ENCODE peak calls at places on chromosomes 13 and 19, in ten cellular contexts. One of them, this sample, is unnamed.
A peak's percentile ranks its signal among the peaks of the same experiment; 100 is the strongest.

GRCh38 chr13:95246292-95247082 is 54.8 kb downstream of the ABCC4 start:
- DNase-seq in activated CD8-positive, alpha-beta memory T cell treated with anti-CD3 and anti-CD28 coated beads for 48 hours: no peak
- DNase-seq in posterior cingulate gyrus: no peak
- DNase-seq in amniotic stem cell: no peak
- DNase-seq in stimulated activated CD4-positive, alpha-beta T cell treated with anti-CD3 and anti-CD28 coated beads, Interleukin-4, amount 100 ng/mL, for 24 hours: no peak
- DNase-seq in stimulated activated effector memory CD8-positive, alpha-beta T cell treated with anti-CD3 and anti-CD28 coated beads, Interleukin-12 subunit alpha, Interleukin-12 subunit beta, amount 100 ng/mL, for 72 hours: no peak
- DNase-seq in dermis blood vessel endothelial cell: peak; percentile 60
- DNase-seq in PC-9: peak; percentile 47
- DNase-seq in NCI-H2107: peak; percentile 55
- DNase-seq in activated naive CD8-positive, alpha-beta T cell treated with anti-CD3 and anti-CD28 coated beads, Interleukin-2, amount 50 U/mL, for 24 hours: no peak
- DNase-seq in this sample: no peak

GRCh38 chr13:31545616-31546015 is 193.7 kb upstream of the RXFP2 start:
- DNase-seq in activated CD8-positive, alpha-beta memory T cell treated with anti-CD3 and anti-CD28 coated beads for 48 hours: no peak
- DNase-seq in posterior cingulate gyrus: no peak
- DNase-seq in amniotic stem cell: no peak
- DNase-seq in stimulated activated CD4-positive, alpha-beta T cell treated with anti-CD3 and anti-CD28 coated beads, Interleukin-4, amount 100 ng/mL, for 24 hours: no peak
- DNase-seq in stimulated activated effector memory CD8-positive, alpha-beta T cell treated with anti-CD3 and anti-CD28 coated beads, Interleukin-12 subunit alpha, Interleukin-12 subunit beta, amount 100 ng/mL, for 72 hours: no peak
- DNase-seq in dermis blood vessel endothelial cell: no peak
- DNase-seq in PC-9: no peak
- DNase-seq in NCI-H2107: no peak
- DNase-seq in activated naive CD8-positive, alpha-beta T cell treated with anti-CD3 and anti-CD28 coated beads, Interleukin-2, amount 50 U/mL, for 24 hours: no peak
- DNase-seq in this sample: no peak

GRCh38 chr13:113860051-113860471 is 3.8 kb downstream of the GAS6 start:
- DNase-seq in activated CD8-positive, alpha-beta memory T cell treated with anti-CD3 and anti-CD28 coated beads for 48 hours: no peak
- DNase-seq in posterior cingulate gyrus: no peak
- DNase-seq in amniotic stem cell: no peak
- DNase-seq in stimulated activated CD4-positive, alpha-beta T cell treated with anti-CD3 and anti-CD28 coated beads, Interleukin-4, amount 100 ng/mL, for 24 hours: no peak
- DNase-seq in stimulated activated effector memory CD8-positive, alpha-beta T cell treated with anti-CD3 and anti-CD28 coated beads, Interleukin-12 subunit alpha, Interleukin-12 subunit beta, amount 100 ng/mL, for 72 hours: no peak
- DNase-seq in dermis blood vessel endothelial cell: no peak
- DNase-seq in PC-9: no peak
- DNase-seq in NCI-H2107: no peak
- DNase-seq in activated naive CD8-positive, alpha-beta T cell treated with anti-CD3 and anti-CD28 coated beads, Interleukin-2, amount 50 U/mL, for 24 hours: no peak
- DNase-seq in this sample: no peak

GRCh38 chr13:41613984-41614581 is 156.7 kb downstream of the RGCC start:
- DNase-seq in activated CD8-positive, alpha-beta memory T cell treated with anti-CD3 and anti-CD28 coated beads for 48 hours: no peak
- DNase-seq in posterior cingulate gyrus: peak; percentile 43
- DNase-seq in amniotic stem cell: no peak
- DNase-seq in stimulated activated CD4-positive, alpha-beta T cell treated with anti-CD3 and anti-CD28 coated beads, Interleukin-4, amount 100 ng/mL, for 24 hours: no peak
- DNase-seq in stimulated activated effector memory CD8-positive, alpha-beta T cell treated with anti-CD3 and anti-CD28 coated beads, Interleukin-12 subunit alpha, Interleukin-12 subunit beta, amount 100 ng/mL, for 72 hours: no peak
- DNase-seq in dermis blood vessel endothelial cell: peak; percentile 98
- DNase-seq in PC-9: peak; percentile 16
- DNase-seq in NCI-H2107: no peak
- DNase-seq in activated naive CD8-positive, alpha-beta T cell treated with anti-CD3 and anti-CD28 coated beads, Interleukin-2, amount 50 U/mL, for 24 hours: no peak
- DNase-seq in this sample: no peak

GRCh38 chr13:79870123-79870522 is 389.2 kb downstream of the NDFIP2 start:
- DNase-seq in activated CD8-positive, alpha-beta memory T cell treated with anti-CD3 and anti-CD28 coated beads for 48 hours: no peak
- DNase-seq in posterior cingulate gyrus: no peak
- DNase-seq in amniotic stem cell: no peak
- DNase-seq in stimulated activated CD4-positive, alpha-beta T cell treated with anti-CD3 and anti-CD28 coated beads, Interleukin-4, amount 100 ng/mL, for 24 hours: no peak
- DNase-seq in stimulated activated effector memory CD8-positive, alpha-beta T cell treated with anti-CD3 and anti-CD28 coated beads, Interleukin-12 subunit alpha, Interleukin-12 subunit beta, amount 100 ng/mL, for 72 hours: no peak
- DNase-seq in dermis blood vessel endothelial cell: peak; percentile 64
- DNase-seq in PC-9: no peak
- DNase-seq in NCI-H2107: no peak
- DNase-seq in activated naive CD8-positive, alpha-beta T cell treated with anti-CD3 and anti-CD28 coated beads, Interleukin-2, amount 50 U/mL, for 24 hours: no peak
- DNase-seq in this sample: no peak

GRCh38 chr19:55115446-55116065 is 1.9 kb downstream of the PPP1R12C start:
- DNase-seq in activated CD8-positive, alpha-beta memory T cell treated with anti-CD3 and anti-CD28 coated beads for 48 hours: no peak
- DNase-seq in posterior cingulate gyrus: no peak
- DNase-seq in amniotic stem cell: no peak
- DNase-seq in stimulated activated CD4-positive, alpha-beta T cell treated with anti-CD3 and anti-CD28 coated beads, Interleukin-4, amount 100 ng/mL, for 24 hours: no peak
- DNase-seq in stimulated activated effector memory CD8-positive, alpha-beta T cell treated with anti-CD3 and anti-CD28 coated beads, Interleukin-12 subunit alpha, Interleukin-12 subunit beta, amount 100 ng/mL, for 72 hours: no peak
- DNase-seq in dermis blood vessel endothelial cell: peak; percentile 39
- DNase-seq in PC-9: no peak
- DNase-seq in NCI-H2107: no peak
- DNase-seq in activated naive CD8-positive, alpha-beta T cell treated with anti-CD3 and anti-CD28 coated beads, Interleukin-2, amount 50 U/mL, for 24 hours: no peak
- DNase-seq in this sample: no peak

GRCh38 chr19:53467138-53467502 is 413 bp upstream of the ZNF813 start:
- DNase-seq in activated CD8-positive, alpha-beta memory T cell treated with anti-CD3 and anti-CD28 coated beads for 48 hours: no peak
- DNase-seq in posterior cingulate gyrus: peak; percentile 9
- DNase-seq in amniotic stem cell: no peak
- DNase-seq in stimulated activated CD4-positive, alpha-beta T cell treated with anti-CD3 and anti-CD28 coated beads, Interleukin-4, amount 100 ng/mL, for 24 hours: no peak
- DNase-seq in stimulated activated effector memory CD8-positive, alpha-beta T cell treated with anti-CD3 and anti-CD28 coated beads, Interleukin-12 subunit alpha, Interleukin-12 subunit beta, amount 100 ng/mL, for 72 hours: no peak
- DNase-seq in dermis blood vessel endothelial cell: no peak
- DNase-seq in PC-9: no peak
- DNase-seq in NCI-H2107: no peak
- DNase-seq in activated naive CD8-positive, alpha-beta T cell treated with anti-CD3 and anti-CD28 coated beads, Interleukin-2, amount 50 U/mL, for 24 hours: no peak
- DNase-seq in this sample: no peak

GRCh38 chr13:31442605-31443004 is 242.8 kb downstream of the B3GLCT start:
- DNase-seq in activated CD8-positive, alpha-beta memory T cell treated with anti-CD3 and anti-CD28 coated beads for 48 hours: no peak
- DNase-seq in posterior cingulate gyrus: no peak
- DNase-seq in amniotic stem cell: no peak
- DNase-seq in stimulated activated CD4-positive, alpha-beta T cell treated with anti-CD3 and anti-CD28 coated beads, Interleukin-4, amount 100 ng/mL, for 24 hours: no peak
- DNase-seq in stimulated activated effector memory CD8-positive, alpha-beta T cell treated with anti-CD3 and anti-CD28 coated beads, Interleukin-12 subunit alpha, Interleukin-12 subunit beta, amount 100 ng/mL, for 72 hours: no peak
- DNase-seq in dermis blood vessel endothelial cell: no peak
- DNase-seq in PC-9: no peak
- DNase-seq in NCI-H2107: no peak
- DNase-seq in activated naive CD8-positive, alpha-beta T cell treated with anti-CD3 and anti-CD28 coated beads, Interleukin-2, amount 50 U/mL, for 24 hours: no peak
- DNase-seq in this sample: no peak

GRCh38 chr19:30862876-30863275 is 486.4 kb downstream of the TSHZ3 start:
- DNase-seq in activated CD8-positive, alpha-beta memory T cell treated with anti-CD3 and anti-CD28 coated beads for 48 hours: no peak
- DNase-seq in posterior cingulate gyrus: no peak
- DNase-seq in amniotic stem cell: no peak
- DNase-seq in stimulated activated CD4-positive, alpha-beta T cell treated with anti-CD3 and anti-CD28 coated beads, Interleukin-4, amount 100 ng/mL, for 24 hours: no peak
- DNase-seq in stimulated activated effector memory CD8-positive, alpha-beta T cell treated with anti-CD3 and anti-CD28 coated beads, Interleukin-12 subunit alpha, Interleukin-12 subunit beta, amount 100 ng/mL, for 72 hours: no peak
- DNase-seq in dermis blood vessel endothelial cell: no peak
- DNase-seq in PC-9: no peak
- DNase-seq in NCI-H2107: no peak
- DNase-seq in activated naive CD8-positive, alpha-beta T cell treated with anti-CD3 and anti-CD28 coated beads, Interleukin-2, amount 50 U/mL, for 24 hours: no peak
- DNase-seq in this sample: no peak

GRCh38 chr13:75458696-75459422 is 23.1 kb downstream of the TBC1D4 start:
- DNase-seq in activated CD8-positive, alpha-beta memory T cell treated with anti-CD3 and anti-CD28 coated beads for 48 hours: no peak
- DNase-seq in posterior cingulate gyrus: no peak
- DNase-seq in amniotic stem cell: no peak
- DNase-seq in stimulated activated CD4-positive, alpha-beta T cell treated with anti-CD3 and anti-CD28 coated beads, Interleukin-4, amount 100 ng/mL, for 24 hours: no peak
- DNase-seq in stimulated activated effector memory CD8-positive, alpha-beta T cell treated with anti-CD3 and anti-CD28 coated beads, Interleukin-12 subunit alpha, Interleukin-12 subunit beta, amount 100 ng/mL, for 72 hours: no peak
- DNase-seq in dermis blood vessel endothelial cell: peak; percentile 54
- DNase-seq in PC-9: no peak
- DNase-seq in NCI-H2107: peak; percentile 23
- DNase-seq in activated naive CD8-positive, alpha-beta T cell treated with anti-CD3 and anti-CD28 coated beads, Interleukin-2, amount 50 U/mL, for 24 hours: no peak
- DNase-seq in this sample: peak; percentile 12

GRCh38 chr13:80497007-80497406 is 156.1 kb upstream of the SPRY2 start:
- DNase-seq in activated CD8-positive, alpha-beta memory T cell treated with anti-CD3 and anti-CD28 coated beads for 48 hours: no peak
- DNase-seq in posterior cingulate gyrus: no peak
- DNase-seq in amniotic stem cell: no peak
- DNase-seq in stimulated activated CD4-positive, alpha-beta T cell treated with anti-CD3 and anti-CD28 coated beads, Interleukin-4, amount 100 ng/mL, for 24 hours: no peak
- DNase-seq in stimulated activated effector memory CD8-positive, alpha-beta T cell treated with anti-CD3 and anti-CD28 coated beads, Interleukin-12 subunit alpha, Interleukin-12 subunit beta, amount 100 ng/mL, for 72 hours: no peak
- DNase-seq in dermis blood vessel endothelial cell: no peak
- DNase-seq in PC-9: no peak
- DNase-seq in NCI-H2107: no peak
- DNase-seq in activated naive CD8-positive, alpha-beta T cell treated with anti-CD3 and anti-CD28 coated beads, Interleukin-2, amount 50 U/mL, for 24 hours: no peak
- DNase-seq in this sample: no peak

GRCh38 chr19:46288896-46289588 is 7.8 kb upstream of the HIF3A start:
- DNase-seq in activated CD8-positive, alpha-beta memory T cell treated with anti-CD3 and anti-CD28 coated beads for 48 hours: no peak
- DNase-seq in posterior cingulate gyrus: no peak
- DNase-seq in amniotic stem cell: peak; percentile 25
- DNase-seq in stimulated activated CD4-positive, alpha-beta T cell treated with anti-CD3 and anti-CD28 coated beads, Interleukin-4, amount 100 ng/mL, for 24 hours: no peak
- DNase-seq in stimulated activated effector memory CD8-positive, alpha-beta T cell treated with anti-CD3 and anti-CD28 coated beads, Interleukin-12 subunit alpha, Interleukin-12 subunit beta, amount 100 ng/mL, for 72 hours: no peak
- DNase-seq in dermis blood vessel endothelial cell: peak; percentile 97
- DNase-seq in PC-9: no peak
- DNase-seq in NCI-H2107: no peak
- DNase-seq in activated naive CD8-positive, alpha-beta T cell treated with anti-CD3 and anti-CD28 coated beads, Interleukin-2, amount 50 U/mL, for 24 hours: no peak
- DNase-seq in this sample: no peak

GRCh38 chr19:31356587-31357314 is 7.5 kb upstream of the TSHZ3 start:
- DNase-seq in activated CD8-positive, alpha-beta memory T cell treated with anti-CD3 and anti-CD28 coated beads for 48 hours: no peak
- DNase-seq in posterior cingulate gyrus: peak; percentile 36
- DNase-seq in amniotic stem cell: no peak
- DNase-seq in stimulated activated CD4-positive, alpha-beta T cell treated with anti-CD3 and anti-CD28 coated beads, Interleukin-4, amount 100 ng/mL, for 24 hours: peak; percentile 66
- DNase-seq in stimulated activated effector memory CD8-positive, alpha-beta T cell treated with anti-CD3 and anti-CD28 coated beads, Interleukin-12 subunit alpha, Interleukin-12 subunit beta, amount 100 ng/mL, for 72 hours: peak; percentile 63
- DNase-seq in dermis blood vessel endothelial cell: no peak
- DNase-seq in PC-9: no peak
- DNase-seq in NCI-H2107: no peak
- DNase-seq in activated naive CD8-positive, alpha-beta T cell treated with anti-CD3 and anti-CD28 coated beads, Interleukin-2, amount 50 U/mL, for 24 hours: peak; percentile 78
- DNase-seq in this sample: no peak

GRCh38 chr19:56091751-56092546 is 29.1 kb downstream of the ZNF787 start:
- DNase-seq in activated CD8-positive, alpha-beta memory T cell treated with anti-CD3 and anti-CD28 coated beads for 48 hours: no peak
- DNase-seq in posterior cingulate gyrus: no peak
- DNase-seq in amniotic stem cell: no peak
- DNase-seq in stimulated activated CD4-positive, alpha-beta T cell treated with anti-CD3 and anti-CD28 coated beads, Interleukin-4, amount 100 ng/mL, for 24 hours: no peak
- DNase-seq in stimulated activated effector memory CD8-positive, alpha-beta T cell treated with anti-CD3 and anti-CD28 coated beads, Interleukin-12 subunit alpha, Interleukin-12 subunit beta, amount 100 ng/mL, for 72 hours: no peak
- DNase-seq in dermis blood vessel endothelial cell: no peak
- DNase-seq in PC-9: peak; percentile 45
- DNase-seq in NCI-H2107: peak; percentile 58
- DNase-seq in activated naive CD8-positive, alpha-beta T cell treated with anti-CD3 and anti-CD28 coated beads, Interleukin-2, amount 50 U/mL, for 24 hours: no peak
- DNase-seq in this sample: no peak

GRCh38 chr13:37797606-37798005 is 72.0 kb downstream of the TRPC4 start:
- DNase-seq in activated CD8-positive, alpha-beta memory T cell treated with anti-CD3 and anti-CD28 coated beads for 48 hours: no peak
- DNase-seq in posterior cingulate gyrus: no peak
- DNase-seq in amniotic stem cell: no peak
- DNase-seq in stimulated activated CD4-positive, alpha-beta T cell treated with anti-CD3 and anti-CD28 coated beads, Interleukin-4, amount 100 ng/mL, for 24 hours: no peak
- DNase-seq in stimulated activated effector memory CD8-positive, alpha-beta T cell treated with anti-CD3 and anti-CD28 coated beads, Interleukin-12 subunit alpha, Interleukin-12 subunit beta, amount 100 ng/mL, for 72 hours: no peak
- DNase-seq in dermis blood vessel endothelial cell: no peak
- DNase-seq in PC-9: no peak
- DNase-seq in NCI-H2107: no peak
- DNase-seq in activated naive CD8-positive, alpha-beta T cell treated with anti-CD3 and anti-CD28 coated beads, Interleukin-2, amount 50 U/mL, for 24 hours: no peak
- DNase-seq in this sample: no peak

GRCh38 chr19:18924684-18925213 is 5.2 kb downstream of the DDX49 start:
- DNase-seq in activated CD8-positive, alpha-beta memory T cell treated with anti-CD3 and anti-CD28 coated beads for 48 hours: no peak
- DNase-seq in posterior cingulate gyrus: no peak
- DNase-seq in amniotic stem cell: no peak
- DNase-seq in stimulated activated CD4-positive, alpha-beta T cell treated with anti-CD3 and anti-CD28 coated beads, Interleukin-4, amount 100 ng/mL, for 24 hours: no peak
- DNase-seq in stimulated activated effector memory CD8-positive, alpha-beta T cell treated with anti-CD3 and anti-CD28 coated beads, Interleukin-12 subunit alpha, Interleukin-12 subunit beta, amount 100 ng/mL, for 72 hours: no peak
- DNase-seq in dermis blood vessel endothelial cell: no peak
- DNase-seq in PC-9: no peak
- DNase-seq in NCI-H2107: no peak
- DNase-seq in activated naive CD8-positive, alpha-beta T cell treated with anti-CD3 and anti-CD28 coated beads, Interleukin-2, amount 50 U/mL, for 24 hours: no peak
- DNase-seq in this sample: no peak

GRCh38 chr19:55552620-55553019 is 7.3 kb upstream of the SBK3 start:
- DNase-seq in activated CD8-positive, alpha-beta memory T cell treated with anti-CD3 and anti-CD28 coated beads for 48 hours: no peak
- DNase-seq in posterior cingulate gyrus: no peak
- DNase-seq in amniotic stem cell: peak; percentile 62
- DNase-seq in stimulated activated CD4-positive, alpha-beta T cell treated with anti-CD3 and anti-CD28 coated beads, Interleukin-4, amount 100 ng/mL, for 24 hours: no peak
- DNase-seq in stimulated activated effector memory CD8-positive, alpha-beta T cell treated with anti-CD3 and anti-CD28 coated beads, Interleukin-12 subunit alpha, Interleukin-12 subunit beta, amount 100 ng/mL, for 72 hours: no peak
- DNase-seq in dermis blood vessel endothelial cell: no peak
- DNase-seq in PC-9: peak; percentile 44
- DNase-seq in NCI-H2107: no peak
- DNase-seq in activated naive CD8-positive, alpha-beta T cell treated with anti-CD3 and anti-CD28 coated beads, Interleukin-2, amount 50 U/mL, for 24 hours: no peak
- DNase-seq in this sample: no peak

GRCh38 chr13:92175330-92175729 is 776.9 kb downstream of the GPC5 start:
- DNase-seq in activated CD8-positive, alpha-beta memory T cell treated with anti-CD3 and anti-CD28 coated beads for 48 hours: no peak
- DNase-seq in posterior cingulate gyrus: no peak
- DNase-seq in amniotic stem cell: no peak
- DNase-seq in stimulated activated CD4-positive, alpha-beta T cell treated with anti-CD3 and anti-CD28 coated beads, Interleukin-4, amount 100 ng/mL, for 24 hours: no peak
- DNase-seq in stimulated activated effector memory CD8-positive, alpha-beta T cell treated with anti-CD3 and anti-CD28 coated beads, Interleukin-12 subunit alpha, Interleukin-12 subunit beta, amount 100 ng/mL, for 72 hours: no peak
- DNase-seq in dermis blood vessel endothelial cell: peak; percentile 23
- DNase-seq in PC-9: no peak
- DNase-seq in NCI-H2107: no peak
- DNase-seq in activated naive CD8-positive, alpha-beta T cell treated with anti-CD3 and anti-CD28 coated beads, Interleukin-2, amount 50 U/mL, for 24 hours: no peak
- DNase-seq in this sample: no peak

GRCh38 chr19:46772170-46773017 is 16.0 kb downstream of the SLC1A5 start:
- DNase-seq in activated CD8-positive, alpha-beta memory T cell treated with anti-CD3 and anti-CD28 coated beads for 48 hours: no peak
- DNase-seq in posterior cingulate gyrus: no peak
- DNase-seq in amniotic stem cell: no peak
- DNase-seq in stimulated activated CD4-positive, alpha-beta T cell treated with anti-CD3 and anti-CD28 coated beads, Interleukin-4, amount 100 ng/mL, for 24 hours: no peak
- DNase-seq in stimulated activated effector memory CD8-positive, alpha-beta T cell treated with anti-CD3 and anti-CD28 coated beads, Interleukin-12 subunit alpha, Interleukin-12 subunit beta, amount 100 ng/mL, for 72 hours: no peak
- DNase-seq in dermis blood vessel endothelial cell: no peak
- DNase-seq in PC-9: no peak
- DNase-seq in NCI-H2107: no peak
- DNase-seq in activated naive CD8-positive, alpha-beta T cell treated with anti-CD3 and anti-CD28 coated beads, Interleukin-2, amount 50 U/mL, for 24 hours: no peak
- DNase-seq in this sample: no peak

GRCh38 chr19:57934820-57935665 is at the start of gene ZNF418:
- DNase-seq in activated CD8-positive, alpha-beta memory T cell treated with anti-CD3 and anti-CD28 coated beads for 48 hours: peak; percentile 3
- DNase-seq in posterior cingulate gyrus: peak; percentile 71
- DNase-seq in amniotic stem cell: no peak
- DNase-seq in stimulated activated CD4-positive, alpha-beta T cell treated with anti-CD3 and anti-CD28 coated beads, Interleukin-4, amount 100 ng/mL, for 24 hours: peak; percentile 41
- DNase-seq in stimulated activated effector memory CD8-positive, alpha-beta T cell treated with anti-CD3 and anti-CD28 coated beads, Interleukin-12 subunit alpha, Interleukin-12 subunit beta, amount 100 ng/mL, for 72 hours: no peak
- DNase-seq in dermis blood vessel endothelial cell: peak; percentile 84
- DNase-seq in PC-9: peak; percentile 49
- DNase-seq in NCI-H2107: no peak
- DNase-seq in activated naive CD8-positive, alpha-beta T cell treated with anti-CD3 and anti-CD28 coated beads, Interleukin-2, amount 50 U/mL, for 24 hours: peak; percentile 32
- DNase-seq in this sample: peak; percentile 90

GRCh38 chr13:33252103-33252502 is 33.5 kb downstream of the STARD13 start:
- DNase-seq in activated CD8-positive, alpha-beta memory T cell treated with anti-CD3 and anti-CD28 coated beads for 48 hours: no peak
- DNase-seq in posterior cingulate gyrus: no peak
- DNase-seq in amniotic stem cell: no peak
- DNase-seq in stimulated activated CD4-positive, alpha-beta T cell treated with anti-CD3 and anti-CD28 coated beads, Interleukin-4, amount 100 ng/mL, for 24 hours: no peak
- DNase-seq in stimulated activated effector memory CD8-positive, alpha-beta T cell treated with anti-CD3 and anti-CD28 coated beads, Interleukin-12 subunit alpha, Interleukin-12 subunit beta, amount 100 ng/mL, for 72 hours: no peak
- DNase-seq in dermis blood vessel endothelial cell: no peak
- DNase-seq in PC-9: no peak
- DNase-seq in NCI-H2107: no peak
- DNase-seq in activated naive CD8-positive, alpha-beta T cell treated with anti-CD3 and anti-CD28 coated beads, Interleukin-2, amount 50 U/mL, for 24 hours: no peak
- DNase-seq in this sample: no peak

GRCh38 chr13:50378513-50378970 is 363.3 kb downstream of the KCNRG start:
- DNase-seq in activated CD8-positive, alpha-beta memory T cell treated with anti-CD3 and anti-CD28 coated beads for 48 hours: no peak
- DNase-seq in posterior cingulate gyrus: no peak
- DNase-seq in amniotic stem cell: no peak
- DNase-seq in stimulated activated CD4-positive, alpha-beta T cell treated with anti-CD3 and anti-CD28 coated beads, Interleukin-4, amount 100 ng/mL, for 24 hours: no peak
- DNase-seq in stimulated activated effector memory CD8-positive, alpha-beta T cell treated with anti-CD3 and anti-CD28 coated beads, Interleukin-12 subunit alpha, Interleukin-12 subunit beta, amount 100 ng/mL, for 72 hours: no peak
- DNase-seq in dermis blood vessel endothelial cell: no peak
- DNase-seq in PC-9: no peak
- DNase-seq in NCI-H2107: no peak
- DNase-seq in activated naive CD8-positive, alpha-beta T cell treated with anti-CD3 and anti-CD28 coated beads, Interleukin-2, amount 50 U/mL, for 24 hours: no peak
- DNase-seq in this sample: no peak

GRCh38 chr13:74629985-74630384 is 495.8 kb upstream of the KLF12 start:
- DNase-seq in activated CD8-positive, alpha-beta memory T cell treated with anti-CD3 and anti-CD28 coated beads for 48 hours: no peak
- DNase-seq in posterior cingulate gyrus: no peak
- DNase-seq in amniotic stem cell: no peak
- DNase-seq in stimulated activated CD4-positive, alpha-beta T cell treated with anti-CD3 and anti-CD28 coated beads, Interleukin-4, amount 100 ng/mL, for 24 hours: no peak
- DNase-seq in stimulated activated effector memory CD8-positive, alpha-beta T cell treated with anti-CD3 and anti-CD28 coated beads, Interleukin-12 subunit alpha, Interleukin-12 subunit beta, amount 100 ng/mL, for 72 hours: no peak
- DNase-seq in dermis blood vessel endothelial cell: no peak
- DNase-seq in PC-9: no peak
- DNase-seq in NCI-H2107: no peak
- DNase-seq in activated naive CD8-positive, alpha-beta T cell treated with anti-CD3 and anti-CD28 coated beads, Interleukin-2, amount 50 U/mL, for 24 hours: no peak
- DNase-seq in this sample: no peak

GRCh38 chr13:42330991-42331390 is 59.0 kb downstream of the AKAP11 start:
- DNase-seq in activated CD8-positive, alpha-beta memory T cell treated with anti-CD3 and anti-CD28 coated beads for 48 hours: no peak
- DNase-seq in posterior cingulate gyrus: no peak
- DNase-seq in amniotic stem cell: no peak
- DNase-seq in stimulated activated CD4-positive, alpha-beta T cell treated with anti-CD3 and anti-CD28 coated beads, Interleukin-4, amount 100 ng/mL, for 24 hours: no peak
- DNase-seq in stimulated activated effector memory CD8-positive, alpha-beta T cell treated with anti-CD3 and anti-CD28 coated beads, Interleukin-12 subunit alpha, Interleukin-12 subunit beta, amount 100 ng/mL, for 72 hours: no peak
- DNase-seq in dermis blood vessel endothelial cell: no peak
- DNase-seq in PC-9: no peak
- DNase-seq in NCI-H2107: no peak
- DNase-seq in activated naive CD8-positive, alpha-beta T cell treated with anti-CD3 and anti-CD28 coated beads, Interleukin-2, amount 50 U/mL, for 24 hours: no peak
- DNase-seq in this sample: no peak

GRCh38 chr19:47644743-47645499 is 36.0 kb downstream of the BICRA start:
- DNase-seq in activated CD8-positive, alpha-beta memory T cell treated with anti-CD3 and anti-CD28 coated beads for 48 hours: no peak
- DNase-seq in posterior cingulate gyrus: no peak
- DNase-seq in amniotic stem cell: no peak
- DNase-seq in stimulated activated CD4-positive, alpha-beta T cell treated with anti-CD3 and anti-CD28 coated beads, Interleukin-4, amount 100 ng/mL, for 24 hours: no peak
- DNase-seq in stimulated activated effector memory CD8-positive, alpha-beta T cell treated with anti-CD3 and anti-CD28 coated beads, Interleukin-12 subunit alpha, Interleukin-12 subunit beta, amount 100 ng/mL, for 72 hours: no peak
- DNase-seq in dermis blood vessel endothelial cell: no peak
- DNase-seq in PC-9: no peak
- DNase-seq in NCI-H2107: no peak
- DNase-seq in activated naive CD8-positive, alpha-beta T cell treated with anti-CD3 and anti-CD28 coated beads, Interleukin-2, amount 50 U/mL, for 24 hours: no peak
- DNase-seq in this sample: no peak

GRCh38 chr13:71714802-71715375 is 152.1 kb downstream of the DACH1 start:
- DNase-seq in activated CD8-positive, alpha-beta memory T cell treated with anti-CD3 and anti-CD28 coated beads for 48 hours: no peak
- DNase-seq in posterior cingulate gyrus: no peak
- DNase-seq in amniotic stem cell: no peak
- DNase-seq in stimulated activated CD4-positive, alpha-beta T cell treated with anti-CD3 and anti-CD28 coated beads, Interleukin-4, amount 100 ng/mL, for 24 hours: no peak
- DNase-seq in stimulated activated effector memory CD8-positive, alpha-beta T cell treated with anti-CD3 and anti-CD28 coated beads, Interleukin-12 subunit alpha, Interleukin-12 subunit beta, amount 100 ng/mL, for 72 hours: no peak
- DNase-seq in dermis blood vessel endothelial cell: no peak
- DNase-seq in PC-9: no peak
- DNase-seq in NCI-H2107: no peak
- DNase-seq in activated naive CD8-positive, alpha-beta T cell treated with anti-CD3 and anti-CD28 coated beads, Interleukin-2, amount 50 U/mL, for 24 hours: no peak
- DNase-seq in this sample: no peak

GRCh38 chr19:42207767-42208259 is 9.7 kb downstream of the DEDD2 start:
- DNase-seq in activated CD8-positive, alpha-beta memory T cell treated with anti-CD3 and anti-CD28 coated beads for 48 hours: no peak
- DNase-seq in posterior cingulate gyrus: no peak
- DNase-seq in amniotic stem cell: peak; percentile 21
- DNase-seq in stimulated activated CD4-positive, alpha-beta T cell treated with anti-CD3 and anti-CD28 coated beads, Interleukin-4, amount 100 ng/mL, for 24 hours: no peak
- DNase-seq in stimulated activated effector memory CD8-positive, alpha-beta T cell treated with anti-CD3 and anti-CD28 coated beads, Interleukin-12 subunit alpha, Interleukin-12 subunit beta, amount 100 ng/mL, for 72 hours: no peak
- DNase-seq in dermis blood vessel endothelial cell: peak; percentile 69
- DNase-seq in PC-9: peak; percentile 81
- DNase-seq in NCI-H2107: no peak
- DNase-seq in activated naive CD8-positive, alpha-beta T cell treated with anti-CD3 and anti-CD28 coated beads, Interleukin-2, amount 50 U/mL, for 24 hours: no peak
- DNase-seq in this sample: no peak

GRCh38 chr13:27088619-27089018 is 83.0 kb downstream of the USP12 start:
- DNase-seq in activated CD8-positive, alpha-beta memory T cell treated with anti-CD3 and anti-CD28 coated beads for 48 hours: no peak
- DNase-seq in posterior cingulate gyrus: no peak
- DNase-seq in amniotic stem cell: no peak
- DNase-seq in stimulated activated CD4-positive, alpha-beta T cell treated with anti-CD3 and anti-CD28 coated beads, Interleukin-4, amount 100 ng/mL, for 24 hours: no peak
- DNase-seq in stimulated activated effector memory CD8-positive, alpha-beta T cell treated with anti-CD3 and anti-CD28 coated beads, Interleukin-12 subunit alpha, Interleukin-12 subunit beta, amount 100 ng/mL, for 72 hours: no peak
- DNase-seq in dermis blood vessel endothelial cell: no peak
- DNase-seq in PC-9: no peak
- DNase-seq in NCI-H2107: no peak
- DNase-seq in activated naive CD8-positive, alpha-beta T cell treated with anti-CD3 and anti-CD28 coated beads, Interleukin-2, amount 50 U/mL, for 24 hours: no peak
- DNase-seq in this sample: no peak

This sample was measured in cerebellum.